ENCODE peak calls at places on chromosomes 3 and 15, in ten cellular contexts. C is M059J, V is AG09319, E is ovary, A is NCI-H1694, K is HFFc6, L is omental fat pad, I is midbrain, F is occipital lobe, T is cardiac muscle cell. G is an unnamed sample.

GRCh38 chr15:95929232-95929846 is 401.2 kb upstream of the NR2F2 start:
- DNase-seq in F (no peak), I (no peak), C (peak), V (no peak), E (no peak), K (no peak), T (peak), L (no peak), A (no peak), G (no peak)

GRCh38 chr15:37480482-37480881 is 380.1 kb upstream of the MEIS2 start:
- DNase-seq in V (no peak), E (no peak), L (no peak), I (no peak), K (no peak), C (no peak), F (no peak), A (no peak), T (no peak), G (no peak)

GRCh38 chr3:35523838-35524237 is 115.5 kb upstream of the ARPP21 start:
- DNase-seq in A (no peak), T (peak), F (no peak), C (no peak), V (no peak), K (no peak), I (no peak), L (no peak), E (no peak), G (no peak)

GRCh38 chr3:134446800-134447199 is 39.0 kb downstream of the ANAPC13 start:
- DNase-seq in T (peak), V (no peak), I (no peak), L (no peak), E (no peak), C (peak), F (no peak), K (peak), A (no peak), G (no peak)

GRCh38 chr3:29922990-29923746 is 642.3 kb downstream of the RBMS3 start:
- DNase-seq in V (peak), C (peak), E (no peak), F (no peak), A (no peak), L (no peak), T (peak), K (peak), I (no peak), G (peak)

GRCh38 chr3:78004578-78004977 is 964.7 kb downstream of the ROBO2 start:
- DNase-seq in F (no peak), K (no peak), E (no peak), V (no peak), T (no peak), A (no peak), L (no peak), I (no peak), C (no peak), G (no peak)

GRCh38 chr3:13041113-13041776 is 32.0 kb downstream of the IQSEC1 start:
- DNase-seq in V (no peak), L (no peak), T (no peak), C (no peak), E (no peak), K (no peak), F (no peak), I (no peak), A (no peak), G (no peak)

GRCh38 chr3:113166719-113167492 is 44.5 kb upstream of the BOC start:
- DNase-seq in V (peak), C (peak), E (peak), I (peak), T (peak), L (no peak), A (peak), F (no peak), K (peak), G (peak)

GRCh38 chr3:183220828-183221227 is 32.2 kb upstream of the B3GNT5 start:
- DNase-seq in V (no peak), L (no peak), C (no peak), K (no peak), F (no peak), I (no peak), A (no peak), E (no peak), T (no peak), G (peak)

GRCh38 chr3:21466491-21466890 is 284.5 kb downstream of the ZNF385D start:
- DNase-seq in T (no peak), I (no peak), L (no peak), A (no peak), V (no peak), C (no peak), E (no peak), K (peak), F (no peak), G (no peak)

GRCh38 chr3:88057650-88058321 is 1.0 kb downstream of the CGGBP1 start:
- DNase-seq in F (no peak), V (no peak), E (no peak), L (no peak), T (peak), A (no peak), I (peak), K (peak), C (peak), G (no peak)

GRCh38 chr3:45479627-45480026 is 91.3 kb downstream of the LARS2 start:
- DNase-seq in A (no peak), E (no peak), K (peak), L (no peak), C (peak), V (peak), I (no peak), T (peak), F (no peak), G (peak)

GRCh38 chr3:16601539-16602005 is 3.7 kb downstream of the DAZL start:
- DNase-seq in L (no peak), C (no peak), I (no peak), T (no peak), K (no peak), E (no peak), V (no peak), F (no peak), A (no peak), G (no peak)

GRCh38 chr15:38414351-38414750 is 39.6 kb upstream of the FAM98B start:
- DNase-seq in F (peak), A (peak), K (peak), E (peak), T (peak), L (no peak), V (peak), I (peak), C (peak), G (peak)

GRCh38 chr3:133041524-133041829 is 3.3 kb downstream of the TMEM108 start:
- DNase-seq in L (no peak), A (no peak), T (no peak), C (no peak), I (no peak), V (no peak), K (no peak), F (no peak), E (no peak), G (no peak)

GRCh38 chr15:100968043-100968966 is 49.1 kb downstream of the LRRK1 start:
- DNase-seq in I (no peak), E (no peak), T (peak), F (no peak), A (no peak), V (no peak), L (no peak), C (peak), K (peak), G (no peak)

GRCh38 chr15:50123861-50124556 is 5.0 kb upstream of the ATP8B4 start:
- DNase-seq in K (no peak), V (no peak), F (no peak), A (no peak), I (no peak), L (no peak), E (no peak), C (no peak), T (no peak), G (no peak)

GRCh38 chr3:10764314-10765051 is 51.5 kb upstream of the SLC6A11 start:
- DNase-seq in E (no peak), I (peak), C (no peak), F (peak), K (no peak), A (no peak), L (no peak), V (no peak), T (no peak), G (no peak)

GRCh38 chr15:66236806-66237205 is 16.7 kb downstream of the MEGF11 start:
- DNase-seq in V (no peak), L (no peak), I (no peak), E (no peak), F (no peak), T (no peak), A (no peak), K (no peak), C (no peak), G (no peak)

GRCh38 chr15:57769266-57769665 is 62.8 kb downstream of the POLR2M start:
- DNase-seq in E (no peak), L (no peak), K (peak), T (peak), F (no peak), C (peak), I (no peak), V (peak), A (no peak), G (peak)

GRCh38 chr3:11140713-11141104 is 13.6 kb upstream of the HRH1 start:
- DNase-seq in F (no peak), L (no peak), A (no peak), C (no peak), K (no peak), T (no peak), V (no peak), I (no peak), E (no peak), G (no peak)

GRCh38 chr15:73989001-73989798 is 2.9 kb downstream of the STOML1 start:
- DNase-seq in E (no peak), A (no peak), K (peak), F (no peak), C (peak), T (peak), V (no peak), I (no peak), L (no peak), G (no peak)

GRCh38 chr3:7787871-7788828 is 713.5 kb upstream of the LMCD1 start:
- DNase-seq in L (no peak), K (no peak), E (no peak), I (no peak), V (no peak), T (peak), F (no peak), A (no peak), C (no peak), G (no peak)

GRCh38 chr15:31047437-31047836 is 54.1 kb downstream of the TRPM1 start:
- DNase-seq in L (no peak), C (no peak), E (no peak), T (no peak), F (no peak), A (no peak), V (no peak), K (no peak), I (no peak), G (no peak)

GRCh38 chr3:46488735-46489361 is 8.9 kb upstream of the RTP3 start:
- DNase-seq in L (peak), E (peak), V (peak), A (peak), C (peak), F (peak), K (peak), T (peak), I (peak), G (peak)

GRCh38 chr15:70870066-70870465 is 16.1 kb upstream of the LARP6 start:
- DNase-seq in F (no peak), K (peak), C (peak), I (no peak), T (peak), A (no peak), V (no peak), L (no peak), E (no peak), G (peak)

GRCh38 chr3:32009101-32009500 is 27.6 kb downstream of the ZNF860 start:
- DNase-seq in T (no peak), E (no peak), V (no peak), I (no peak), A (no peak), C (peak), F (no peak), L (no peak), K (no peak), G (no peak)

GRCh38 chr15:74808073-74808839 is 4.4 kb upstream of the LMAN1L start:
- DNase-seq in E (no peak), T (no peak), C (peak), A (no peak), I (no peak), F (no peak), V (no peak), L (no peak), K (no peak), G (no peak)

GRCh38 chr3:184656991-184657669 is 54.7 kb downstream of the MAGEF1 start:
- DNase-seq in C (peak), A (no peak), E (no peak), V (no peak), T (peak), K (peak), F (no peak), I (no peak), L (no peak), G (no peak)

GRCh38 chr3:59486468-59486964 is 436.7 kb upstream of the CFAP20DC start:
- DNase-seq in V (no peak), T (no peak), K (no peak), L (no peak), F (no peak), I (no peak), C (no peak), A (no peak), E (no peak), G (no peak)

GRCh38 chr3:45103753-45104714 is 42.1 kb downstream of the CDCP1 start:
- DNase-seq in F (no peak), V (no peak), L (no peak), I (no peak), E (no peak), C (no peak), A (no peak), K (no peak), T (no peak), G (no peak)

G was measured in fibroblast of the conjunctiva.